ENCODE peak calls at places on chromosome 17, in nine cellular contexts. P is GM23338, X is breast epithelium, E is spleen, M is Panc1, L is sigmoid colon, S is endothelial cell of umbilical vein, F is transverse colon, U is SK-N-SH. J is an unnamed sample.

GRCh38 chr17:45313927-45314760 is 2.7 kb downstream of the MAP3K14 start:
- DNase-seq in P (no peak), M (no peak), X (no peak), E (no peak), U (no peak), F (no peak), L (no peak), S (no peak), J (no peak)

GRCh38 chr17:80646328-80646727 is 101.7 kb downstream of the RPTOR start:
- DNase-seq in S (no peak), U (no peak), P (no peak), L (no peak), E (no peak), F (no peak), M (no peak), X (no peak), J (no peak)

GRCh38 chr17:76927982-76928381 is 59.8 kb downstream of the MGAT5B start:
- DNase-seq in M (no peak), F (no peak), X (no peak), S (no peak), E (no peak), U (no peak), L (no peak), P (no peak), J (no peak)

GRCh38 chr17:67980456-67980855 is 15.8 kb downstream of the C17orf58 start:
- DNase-seq in X (no peak), U (no peak), L (no peak), M (no peak), E (no peak), F (no peak), P (no peak), S (no peak), J (no peak)

GRCh38 chr17:61444831-61445230 is 7.4 kb upstream of the TBX4 start:
- DNase-seq in P (no peak), S (no peak), L (no peak), F (no peak), X (no peak), E (no peak), M (no peak), U (no peak), J (no peak)

GRCh38 chr17:7404737-7405412 is 978 bp upstream of the TMEM256 start:
- DNase-seq in L (peak), F (no peak), U (peak), E (peak), M (no peak), S (peak), P (peak), X (peak), J (no peak)

GRCh38 chr17:72501404-72502110 is 380.7 kb downstream of the SOX9 start:
- DNase-seq in M (no peak), E (peak), S (no peak), L (no peak), F (no peak), U (no peak), X (peak), P (no peak), J (peak)

GRCh38 chr17:235831-236640 is 54.6 kb upstream of the DOC2B start:
- DNase-seq in S (no peak), P (no peak), E (peak), X (no peak), F (peak), L (peak), U (no peak), M (no peak), J (no peak)

GRCh38 chr17:48545022-48545376 is at the start of gene HOXB2:
- DNase-seq in X (no peak), M (no peak), F (no peak), U (no peak), S (peak), L (no peak), P (peak), E (no peak), J (no peak)

GRCh38 chr17:57537524-57538410 is 207.3 kb downstream of the CCDC182 start:
- DNase-seq in U (peak), P (no peak), L (no peak), M (no peak), F (no peak), X (no peak), S (peak), E (no peak), J (no peak)

GRCh38 chr17:34797724-34798123 is 163.5 kb downstream of the CCT6B start:
- DNase-seq in U (no peak), S (peak), E (no peak), X (no peak), P (peak), F (no peak), M (no peak), L (no peak), J (no peak)

GRCh38 chr17:8192070-8192815 is 2.3 kb upstream of the BORCS6 start:
- DNase-seq in P (peak), F (peak), M (peak), U (peak), E (no peak), S (peak), L (peak), X (peak), J (peak)

GRCh38 chr17:82049521-82049971 is 2.1 kb downstream of the RFNG start:
- DNase-seq in E (peak), S (no peak), U (no peak), L (no peak), M (no peak), P (no peak), X (no peak), F (no peak), J (no peak)

GRCh38 chr17:20284575-20284974 is 182.8 kb downstream of the LGALS9B start:
- DNase-seq in F (no peak), P (no peak), E (no peak), S (no peak), L (no peak), X (no peak), U (no peak), M (no peak), J (no peak)

GRCh38 chr17:78528541-78528940 is 48.7 kb downstream of the DNAH17 start:
- DNase-seq in U (no peak), S (no peak), X (no peak), F (no peak), E (peak), M (no peak), P (no peak), L (peak), J (no peak)

GRCh38 chr17:78759203-78759968 is 22.7 kb downstream of the CYTH1 start:
- DNase-seq in E (peak), F (peak), U (peak), P (no peak), S (peak), L (no peak), X (no peak), M (no peak), J (peak)

GRCh38 chr17:21194210-21194609 is 19.8 kb downstream of the TMEM11 start:
- DNase-seq in M (no peak), S (no peak), L (no peak), U (peak), X (no peak), E (no peak), P (no peak), F (no peak), J (no peak)

GRCh38 chr17:32488177-32488542 is 1.4 kb downstream of the CDK5R1 start:
- DNase-seq in S (no peak), E (no peak), U (no peak), X (no peak), P (no peak), L (no peak), M (no peak), F (no peak), J (no peak)

GRCh38 chr17:21033350-21033749 is 9.5 kb downstream of the USP22 start:
- DNase-seq in P (no peak), X (no peak), L (no peak), E (no peak), M (no peak), F (no peak), U (no peak), S (no peak), J (no peak)

GRCh38 chr17:58338454-58338841 is 9.9 kb upstream of the TSPOAP1 start:
- DNase-seq in M (no peak), U (no peak), X (no peak), F (no peak), P (no peak), E (no peak), L (no peak), S (no peak), J (no peak)

GRCh38 chr17:57406131-57406980 is 150.0 kb downstream of the MSI2 start:
- DNase-seq in X (peak), F (no peak), M (no peak), P (peak), S (no peak), U (no peak), E (no peak), L (no peak), J (peak)

GRCh38 chr17:71081666-71082065 is 912.3 kb downstream of the KCNJ2 start:
- DNase-seq in S (no peak), X (no peak), P (no peak), E (no peak), M (no peak), L (no peak), F (no peak), U (no peak), J (no peak)

GRCh38 chr17:61868074-61868473 is 4.7 kb upstream of the BRIP1 start:
- DNase-seq in L (no peak), U (no peak), S (no peak), P (no peak), M (no peak), X (no peak), F (no peak), E (no peak), J (no peak)

GRCh38 chr17:69066482-69066881 is 5.8 kb upstream of the ABCA9 start:
- DNase-seq in X (no peak), S (no peak), U (no peak), E (no peak), P (no peak), M (no peak), L (no peak), F (no peak), J (no peak)

GRCh38 chr17:67393809-67394418 is 16.8 kb downstream of the PITPNC1 start:
- DNase-seq in X (no peak), S (no peak), P (no peak), F (no peak), L (no peak), U (no peak), E (no peak), M (no peak), J (no peak)

GRCh38 chr17:51487947-51488346 is 227.6 kb downstream of the UTP18 start:
- DNase-seq in X (no peak), L (no peak), F (no peak), M (no peak), E (no peak), S (no peak), P (peak), U (peak), J (no peak)

GRCh38 chr17:64448665-64449512 is at the start of gene MILR1:
- DNase-seq in L (peak), P (no peak), X (peak), S (peak), F (peak), E (no peak), U (no peak), M (no peak), J (no peak)

GRCh38 chr17:60077672-60078519 is 825 bp downstream of the HEATR6 start:
- DNase-seq in S (no peak), M (no peak), F (no peak), P (no peak), E (no peak), L (no peak), X (no peak), U (peak), J (no peak)

GRCh38 chr17:40915199-40915661 is 22.2 kb downstream of the KRT23 start:
- DNase-seq in L (no peak), E (no peak), U (no peak), F (no peak), P (no peak), S (peak), X (no peak), M (no peak), J (no peak)

GRCh38 chr17:19017804-19018599 is 13.4 kb upstream of the FAM83G start:
- DNase-seq in S (no peak), M (no peak), P (no peak), E (peak), U (no peak), F (peak), L (no peak), X (no peak), J (no peak)

GRCh38 chr17:82808921-82809905 is 30.6 kb downstream of the ZNF750 start:
- DNase-seq in U (no peak), L (no peak), M (no peak), X (no peak), E (no peak), S (no peak), P (no peak), F (no peak), J (no peak)

GRCh38 chr17:69357701-69358100 is 30.8 kb upstream of the ABCA5 start:
- DNase-seq in P (peak), L (no peak), X (no peak), U (no peak), S (no peak), F (no peak), E (no peak), M (no peak), J (no peak)

GRCh38 chr17:42660692-42661345 is 1.7 kb downstream of the TUBG2 start:
- DNase-seq in F (peak), U (no peak), E (no peak), S (peak), L (no peak), X (no peak), M (no peak), P (no peak), J (peak)

GRCh38 chr17:42653179-42654124 is 5.6 kb upstream of the TUBG2 start:
- DNase-seq in S (peak), M (no peak), F (peak), X (no peak), E (no peak), P (peak), U (peak), L (peak), J (peak)

GRCh38 chr17:42657824-42658588 is 1.1 kb upstream of the TUBG2 start:
- DNase-seq in U (no peak), X (no peak), F (no peak), M (no peak), L (no peak), P (no peak), E (no peak), S (no peak), J (no peak)

GRCh38 chr17:42655528-42655927 is 3.6 kb upstream of the TUBG2 start:
- DNase-seq in U (no peak), L (no peak), M (no peak), E (no peak), P (no peak), X (no peak), F (no peak), S (no peak), J (no peak)

GRCh38 chr17:42659079-42659931 is at the start of gene TUBG2:
- DNase-seq in M (no peak), P (peak), E (peak), X (peak), S (peak), F (peak), U (peak), L (peak), J (peak)
- TF ChIP-seq POLR2AphosphoS5 in M (peak), P (peak), E (peak), X (no peak), S (peak), F (peak), U (peak), L (peak), J (peak)

DNA sequence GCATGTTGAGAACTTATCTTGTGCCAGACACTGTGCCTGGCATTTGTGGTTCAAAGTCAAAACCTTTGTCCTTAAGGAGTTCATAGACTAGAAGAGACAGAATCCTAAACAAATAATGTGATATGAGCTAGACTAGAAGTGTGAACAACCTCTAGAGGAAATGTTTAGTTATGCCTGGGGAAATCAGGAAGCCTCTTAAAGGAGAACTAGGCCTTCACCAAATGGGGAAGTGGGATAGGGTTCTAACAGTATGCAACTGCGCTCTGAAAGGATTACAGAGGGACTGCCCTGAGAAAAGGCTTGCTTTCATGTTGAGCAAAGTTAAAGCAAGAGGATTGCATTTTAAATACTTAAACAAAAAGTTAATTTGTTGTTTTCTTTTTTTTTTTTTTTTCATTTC is 4.9 kb downstream of the RUNDC1 start:
- DNase-seq in F (no peak), P (no peak), E (no peak), L (no peak), X (no peak), M (no peak), U (no peak), S (peak), J (no peak)
- TF ChIP-seq POLR2AphosphoS5 in F (no peak), P (no peak), E (no peak), L (no peak), X (no peak), M (no peak), U (no peak), S (no peak), J (no peak)

GRCh38 chr17:1650731-1651558 is 1.3 kb upstream of the RILP start:
- DNase-seq in X (no peak), P (no peak), M (no peak), S (no peak), U (no peak), E (peak), L (no peak), F (peak), J (no peak)

GRCh38 chr17:1649116-1649843 is 386 bp downstream of the RILP start:
- DNase-seq in E (peak), S (peak), P (peak), F (peak), M (no peak), L (peak), U (peak), X (peak), J (peak)

GRCh38 chr17:1651559-1651844 is 1.8 kb upstream of the RILP start:
- DNase-seq in S (no peak), U (no peak), P (no peak), F (no peak), M (no peak), E (no peak), L (no peak), X (no peak), J (no peak)

GRCh38 chr17:1648582-1649115 is 1.0 kb downstream of the RILP start:
- DNase-seq in U (peak), M (no peak), S (peak), L (peak), X (peak), P (peak), F (peak), E (peak), J (peak)

DNA sequence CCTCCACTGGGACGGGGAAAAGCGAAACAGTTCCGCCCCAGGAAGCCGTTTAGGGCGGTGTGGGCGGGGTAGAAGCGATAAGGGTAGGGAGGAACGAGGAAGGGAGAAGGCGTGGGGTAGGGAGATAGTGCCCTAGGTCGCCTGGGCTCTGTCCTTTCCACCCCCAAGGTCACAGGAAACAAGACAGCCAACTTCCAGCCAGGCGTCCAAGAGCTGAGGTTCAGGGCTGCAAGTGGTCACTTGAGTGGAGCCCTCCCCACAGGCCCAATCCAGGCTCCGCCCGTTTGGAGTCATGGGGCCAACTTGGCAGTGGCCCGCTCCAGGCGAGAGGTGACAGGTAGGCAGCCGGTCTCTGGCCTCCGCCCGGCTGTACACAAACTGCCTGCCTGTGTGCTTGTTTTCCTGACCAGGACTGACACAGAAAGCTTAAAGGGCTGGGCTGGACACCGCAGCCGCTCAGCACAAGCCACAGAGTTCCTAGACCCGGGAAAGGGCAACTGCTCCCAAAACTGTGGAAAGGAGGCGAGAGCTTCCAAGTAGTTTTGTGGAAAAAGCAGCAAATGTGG is at the start of gene RILP:
- DNase-seq in P (peak), E (peak), L (peak), X (peak), U (no peak), S (peak), F (peak), M (no peak), J (peak)
- TF ChIP-seq POLR2AphosphoS5 in P (peak), E (peak), L (peak), X (peak), U (peak), S (no peak), F (peak), M (peak), J (peak)

DNA sequence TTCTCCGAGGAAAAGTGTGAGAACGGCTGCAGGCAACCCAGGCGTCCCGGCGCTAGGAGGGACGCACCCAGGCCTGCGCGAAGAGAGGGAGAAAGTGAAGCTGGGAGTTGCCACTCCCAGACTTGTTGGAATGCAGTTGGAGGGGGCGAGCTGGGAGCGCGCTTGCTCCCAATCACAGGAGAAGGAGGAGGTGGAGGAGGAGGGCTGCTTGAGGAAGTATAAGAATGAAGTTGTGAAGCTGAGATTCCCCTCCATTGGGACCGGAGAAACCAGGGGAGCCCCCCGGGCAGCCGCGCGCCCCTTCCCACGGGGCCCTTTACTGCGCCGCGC is at the start of gene ERBB2:
- DNase-seq in E (no peak), P (peak), S (peak), M (no peak), F (peak), U (no peak), X (peak), L (peak), J (peak)
- TF ChIP-seq POLR2AphosphoS5 in E (peak), P (peak), S (peak), M (peak), F (peak), U (no peak), X (no peak), L (peak), J (peak)

GRCh38 chr17:75367312-75367711 is 38.2 kb downstream of the GRB2 start:
- DNase-seq in P (no peak), M (no peak), E (no peak), L (no peak), X (no peak), F (no peak), U (no peak), S (no peak), J (no peak)

GRCh38 chr17:75365931-75366275 is 39.6 kb downstream of the GRB2 start:
- DNase-seq in L (no peak), E (no peak), F (no peak), S (peak), M (no peak), U (no peak), P (no peak), X (no peak), J (no peak)

GRCh38 chr17:75365009-75365930 is 40.2 kb downstream of the GRB2 start:
- DNase-seq in E (no peak), M (no peak), U (peak), P (no peak), X (no peak), F (no peak), L (no peak), S (no peak), J (no peak)

GRCh38 chr17:75364078-75364477 is 41.4 kb downstream of the GRB2 start:
- DNase-seq in X (no peak), P (no peak), F (no peak), S (no peak), U (no peak), E (no peak), L (no peak), M (peak), J (no peak)

GRCh38 chr17:75366432-75366831 is 39.0 kb downstream of the GRB2 start:
- DNase-seq in S (no peak), X (no peak), L (no peak), M (no peak), F (no peak), U (no peak), E (no peak), P (no peak), J (no peak)
- TF ChIP-seq POLR2AphosphoS5 in S (no peak), X (no peak), L (no peak), M (no peak), F (no peak), U (no peak), E (no peak), P (no peak), J (no peak)

GRCh38 chr17:11142231-11142630 is 98.8 kb upstream of the SHISA6 start:
- DNase-seq in L (no peak), M (no peak), S (no peak), P (no peak), U (no peak), X (no peak), F (no peak), E (no peak), J (no peak)
- TF ChIP-seq POLR2AphosphoS5 in L (no peak), M (no peak), S (no peak), P (no peak), U (no peak), X (no peak), F (no peak), E (no peak), J (no peak)

GRCh38 chr17:30217746-30218245 is 17.7 kb downstream of the SLC6A4 start:
- DNase-seq in X (no peak), U (no peak), E (peak), F (no peak), L (no peak), M (no peak), S (no peak), P (no peak), J (no peak)
- TF ChIP-seq POLR2AphosphoS5 in X (no peak), U (no peak), E (no peak), F (no peak), L (no peak), M (no peak), S (no peak), P (no peak), J (no peak)

J was measured in prostate gland.